ENCODE peak calls at places on chromosomes 16 and 17, in six cellular contexts. Z is CD8-positive, alpha-beta T cell; N is neuronal stem cell; C is GM04503; I is amniotic epithelial cell; W is SW480. E is an unnamed sample.

GRCh38 chr16:87201052-87201451 is 116.1 kb downstream of the C16orf95 start:
- DNase-seq in Z (no peak), N (no peak), C (peak), I (peak), W (peak), E (no peak)

GRCh38 chr16:979859-980594 is 1.5 kb upstream of the SOX8 start:
- DNase-seq in Z (no peak), N (no peak), C (no peak), I (no peak), W (no peak), E (no peak)

GRCh38 chr16:89764711-89765201 is 43.4 kb downstream of the ZNF276 start:
- DNase-seq in Z (peak), N (no peak), C (no peak), I (peak), W (no peak), E (no peak)

GRCh38 chr16:27969574-27969973 is 93.9 kb downstream of the GSG1L start:
- DNase-seq in Z (no peak), N (no peak), C (peak), I (peak), W (no peak), E (no peak)

GRCh38 chr17:73722163-73722562 is 77.9 kb upstream of the SDK2 start:
- DNase-seq in Z (peak), N (no peak), C (no peak), I (no peak), W (no peak), E (no peak)

GRCh38 chr17:43992641-43993040 is 11.8 kb upstream of the NAGS start:
- DNase-seq in Z (no peak), N (no peak), C (no peak), I (no peak), W (no peak), E (no peak)

GRCh38 chr16:69326172-69326873 is 4.1 kb downstream of the PDF start:
- DNase-seq in Z (no peak), N (no peak), C (no peak), I (no peak), W (no peak), E (no peak)

GRCh38 chr17:36703860-36704266 is 102.5 kb downstream of the MRM1 start:
- DNase-seq in Z (peak), N (peak), C (no peak), I (peak), W (no peak), E (peak)

GRCh38 chr17:16415031-16415924 is at the start of gene TRPV2:
- DNase-seq in Z (peak), N (no peak), C (no peak), I (no peak), W (peak), E (no peak)

GRCh38 chr16:19886061-19886792 is 1.6 kb upstream of the GPRC5B start:
- DNase-seq in Z (peak), N (peak), C (no peak), I (peak), W (peak), E (peak)

GRCh38 chr16:53745126-53745525 is 41.2 kb downstream of the FTO start:
- DNase-seq in Z (no peak), N (no peak), C (peak), I (peak), W (no peak), E (no peak)

GRCh38 chr17:68498479-68499326 is 13.5 kb upstream of the PRKAR1A start:
- DNase-seq in Z (no peak), N (no peak), C (no peak), I (peak), W (no peak), E (no peak)

GRCh38 chr17:79433396-79433795 is 177.5 kb downstream of the RBFOX3 start:
- DNase-seq in Z (no peak), N (no peak), C (no peak), I (no peak), W (no peak), E (no peak)

GRCh38 chr17:73340093-73340596 is 28.3 kb upstream of the CDC42EP4 start:
- DNase-seq in Z (no peak), N (no peak), C (peak), I (peak), W (peak), E (no peak)

GRCh38 chr16:48231675-48232214 is 12.4 kb upstream of the LONP2 start:
- DNase-seq in Z (no peak), N (peak), C (no peak), I (peak), W (no peak), E (no peak)

GRCh38 chr16:11586375-11586855 is 304 bp downstream of the LITAF start:
- DNase-seq in Z (no peak), N (no peak), C (no peak), I (no peak), W (no peak), E (no peak)